ENCODE peak calls at places on chromosomes 12 and 14, in nine cellular contexts. M, X, O, H, G, Q, A, P and V are unnamed samples.

GRCh38 chr14:99124482-99125104 is 147.4 kb downstream of the BCL11B start:
- DNase-seq in M (no peak), P (no peak), H (peak), O (no peak), Q (peak), X (no peak), A (no peak), G (no peak), V (no peak)

GRCh38 chr12:122687091-122687490 is 16.1 kb downstream of the HCAR2 start:
- DNase-seq in A (no peak), H (peak), G (no peak), O (no peak), Q (peak), X (no peak), M (no peak), P (no peak), V (no peak)

GRCh38 chr12:67710582-67710981 is 62.0 kb downstream of the DYRK2 start:
- DNase-seq in X (no peak), M (no peak), O (no peak), A (peak), P (no peak), H (peak), Q (no peak), G (no peak), V (peak)

GRCh38 chr14:74637184-74637562 is 25.1 kb upstream of the LTBP2 start:
- DNase-seq in X (no peak), P (peak), H (no peak), Q (no peak), G (no peak), A (no peak), O (no peak), M (no peak), V (no peak)

GRCh38 chr14:83473846-83474245 is 1940.2 kb upstream of the SEL1L start:
- DNase-seq in A (no peak), G (no peak), P (no peak), M (no peak), O (peak), Q (no peak), X (no peak), H (no peak), V (no peak)

GRCh38 chr12:70828391-70828790 is 92.1 kb downstream of the PTPRR start:
- DNase-seq in H (no peak), M (no peak), X (no peak), P (no peak), A (no peak), Q (no peak), G (no peak), O (peak), V (peak)

GRCh38 chr14:106789318-106789717 is 1262.9 kb downstream of the TMEM121 start:
- DNase-seq in P (no peak), X (no peak), A (no peak), G (no peak), O (no peak), M (no peak), Q (no peak), H (no peak), V (no peak)

GRCh38 chr14:51931308-51931707 is 58.0 kb upstream of the RTRAF start:
- DNase-seq in X (no peak), P (no peak), A (no peak), M (no peak), Q (no peak), G (no peak), O (no peak), H (no peak), V (no peak)

GRCh38 chr14:77663289-77663688 is 44.5 kb downstream of the ALKBH1 start:
- DNase-seq in X (no peak), O (no peak), M (no peak), G (no peak), Q (no peak), P (no peak), A (no peak), H (no peak), V (peak)

GRCh38 chr12:116597886-116598285 is 38.7 kb downstream of the MAP1LC3B2 start:
- DNase-seq in X (no peak), M (no peak), G (no peak), O (no peak), P (no peak), A (no peak), H (no peak), Q (no peak), V (no peak)

GRCh38 chr12:116601524-116601923 is 42.3 kb downstream of the MAP1LC3B2 start:
- DNase-seq in P (no peak), A (no peak), M (no peak), O (peak), X (no peak), G (no peak), H (no peak), Q (no peak), V (peak)

GRCh38 chr12:116598341-116599284 is 39.4 kb downstream of the MAP1LC3B2 start:
- DNase-seq in O (no peak), P (no peak), A (no peak), M (no peak), H (no peak), G (peak), X (no peak), Q (no peak), V (peak)

GRCh38 chr12:116600959-116601358 is 41.8 kb downstream of the MAP1LC3B2 start:
- DNase-seq in H (no peak), G (no peak), Q (no peak), X (no peak), O (no peak), A (no peak), M (no peak), P (no peak), V (no peak)

GRCh38 chr12:116599285-116600122 is 40.3 kb downstream of the MAP1LC3B2 start:
- DNase-seq in P (peak), A (no peak), G (peak), O (peak), X (peak), M (peak), H (peak), Q (peak), V (peak)
- H3K4me3 ChIP-seq in P (peak), A (peak), G (peak), O (peak), X (no peak), M (peak), H (peak), Q (no peak), V (peak)

DNA sequence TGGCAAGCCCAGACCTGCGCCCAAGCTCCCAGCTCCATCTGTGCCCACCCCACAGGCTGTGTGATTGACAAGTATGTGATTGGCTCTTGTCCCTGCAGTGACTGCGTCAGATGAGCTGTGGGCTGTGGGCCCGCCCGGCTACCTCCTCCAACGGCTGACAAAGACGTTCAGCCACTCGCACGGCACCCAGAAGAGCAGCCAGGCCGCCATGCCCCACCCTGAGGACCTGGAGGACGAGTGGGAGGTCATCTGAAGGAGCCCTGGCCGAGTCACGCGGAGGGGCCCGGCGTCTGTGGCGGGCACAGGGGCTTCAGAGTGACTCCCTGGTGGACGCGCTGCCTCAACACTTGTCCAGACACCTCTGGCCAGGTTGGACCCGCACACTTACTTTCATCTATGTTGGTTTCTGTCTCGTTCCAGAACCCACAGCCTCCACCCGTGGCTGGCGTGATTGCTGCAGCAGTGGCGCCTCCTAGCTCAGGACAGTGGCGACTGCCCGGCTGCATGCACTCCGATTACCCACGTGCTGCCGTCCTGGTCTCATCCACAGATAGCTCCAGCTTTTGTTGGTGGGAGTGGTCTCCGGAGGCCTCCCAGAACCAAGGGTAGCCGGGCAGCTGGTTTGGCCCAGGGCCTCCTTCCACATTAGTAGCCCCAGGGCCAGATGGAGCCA is 11.4 kb downstream of the ANKRD9 start:
- DNase-seq in Q (no peak), P (peak), O (no peak), M (no peak), G (no peak), A (no peak), H (no peak), X (no peak), V (peak)
- TF ChIP-seq CTCF in Q (no peak), P (peak), O (peak), M (peak), G (no peak), A (peak), H (no peak), X (no peak), V (no peak)

DNA sequence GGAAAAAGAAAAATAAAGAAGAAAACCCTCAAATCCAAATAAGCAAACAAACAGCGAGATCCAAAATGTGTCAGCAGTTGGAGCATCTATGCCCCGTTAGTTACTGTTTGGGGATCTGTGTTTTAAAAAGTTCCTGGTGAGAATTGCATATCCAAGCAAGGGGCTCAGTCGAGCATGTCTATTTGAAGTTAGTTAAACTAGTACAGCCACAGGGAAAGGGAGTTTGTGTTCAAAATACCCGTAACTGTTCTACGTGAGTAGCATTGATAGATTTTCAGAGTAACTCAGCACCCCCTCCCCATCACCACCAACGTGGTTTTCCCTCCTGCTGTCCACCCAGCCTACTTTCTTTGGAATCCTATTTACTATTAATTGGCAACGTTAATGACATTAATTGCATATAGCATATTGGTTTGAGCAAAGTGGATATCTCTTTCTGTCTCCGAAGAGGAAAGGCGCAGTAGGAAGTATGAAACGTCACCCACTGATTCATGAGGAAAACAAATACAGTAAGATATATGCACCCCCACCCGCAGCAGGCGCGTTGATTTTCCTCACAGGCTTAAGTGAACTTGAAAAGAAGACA is 1.5 kb downstream of the NPAS3 start:
- DNase-seq in H (no peak), M (no peak), A (no peak), Q (no peak), O (no peak), G (no peak), P (peak), X (no peak), V (peak)
- H3K4me3 ChIP-seq in H (peak), M (peak), A (peak), Q (no peak), O (peak), G (peak), P (peak), X (peak), V (peak)

DNA sequence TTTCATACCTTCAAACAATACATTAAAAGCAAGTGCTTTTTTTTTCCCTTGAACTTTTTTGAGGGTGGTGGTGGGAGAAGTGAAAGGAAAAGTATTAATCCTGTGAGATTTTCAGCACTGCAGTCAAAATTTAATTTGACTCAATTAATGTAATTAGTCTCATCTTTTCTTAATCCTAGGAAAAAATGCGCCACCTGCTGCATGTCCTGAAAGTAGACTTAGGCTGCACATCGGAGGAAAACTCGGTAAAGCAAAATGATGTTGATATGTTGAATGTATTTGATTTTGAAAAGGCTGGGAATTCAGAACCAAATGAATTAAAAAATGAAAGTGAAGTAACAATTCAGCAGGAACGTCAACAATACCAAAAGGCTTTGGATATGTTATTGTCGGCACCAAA is 52.2 kb downstream of the SPATA7 start:
- DNase-seq in P (peak), G (no peak), O (no peak), Q (no peak), H (no peak), X (no peak), M (no peak), A (no peak), V (peak)
- TF ChIP-seq CTCF in P (peak), G (no peak), O (peak), Q (no peak), H (no peak), X (no peak), M (no peak), A (no peak), V (peak)

DNA sequence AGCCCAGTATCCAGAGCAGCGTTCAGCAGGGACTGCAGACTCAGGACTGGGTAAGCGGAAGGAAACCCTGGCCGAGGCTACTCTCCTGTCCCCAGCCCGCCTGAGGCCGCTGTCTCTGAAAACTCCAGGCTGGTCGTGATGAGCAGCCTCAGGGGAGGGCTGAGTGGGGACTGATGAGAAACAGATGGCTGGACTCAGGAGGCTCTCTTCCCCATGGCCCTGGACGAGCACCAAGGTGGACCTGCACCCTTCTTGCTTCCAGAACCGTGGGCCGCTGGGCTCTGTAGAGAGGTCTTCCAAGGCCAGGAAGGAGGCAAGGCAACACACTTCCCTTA is 1.1 kb downstream of the TEX22 start:
- DNase-seq in H (no peak), Q (no peak), X (no peak), O (no peak), P (no peak), M (no peak), A (no peak), G (no peak), V (no peak)
- H3K4me3 ChIP-seq in H (peak), Q (no peak), X (no peak), O (peak), P (no peak), M (peak), A (peak), G (peak), V (peak)

DNA sequence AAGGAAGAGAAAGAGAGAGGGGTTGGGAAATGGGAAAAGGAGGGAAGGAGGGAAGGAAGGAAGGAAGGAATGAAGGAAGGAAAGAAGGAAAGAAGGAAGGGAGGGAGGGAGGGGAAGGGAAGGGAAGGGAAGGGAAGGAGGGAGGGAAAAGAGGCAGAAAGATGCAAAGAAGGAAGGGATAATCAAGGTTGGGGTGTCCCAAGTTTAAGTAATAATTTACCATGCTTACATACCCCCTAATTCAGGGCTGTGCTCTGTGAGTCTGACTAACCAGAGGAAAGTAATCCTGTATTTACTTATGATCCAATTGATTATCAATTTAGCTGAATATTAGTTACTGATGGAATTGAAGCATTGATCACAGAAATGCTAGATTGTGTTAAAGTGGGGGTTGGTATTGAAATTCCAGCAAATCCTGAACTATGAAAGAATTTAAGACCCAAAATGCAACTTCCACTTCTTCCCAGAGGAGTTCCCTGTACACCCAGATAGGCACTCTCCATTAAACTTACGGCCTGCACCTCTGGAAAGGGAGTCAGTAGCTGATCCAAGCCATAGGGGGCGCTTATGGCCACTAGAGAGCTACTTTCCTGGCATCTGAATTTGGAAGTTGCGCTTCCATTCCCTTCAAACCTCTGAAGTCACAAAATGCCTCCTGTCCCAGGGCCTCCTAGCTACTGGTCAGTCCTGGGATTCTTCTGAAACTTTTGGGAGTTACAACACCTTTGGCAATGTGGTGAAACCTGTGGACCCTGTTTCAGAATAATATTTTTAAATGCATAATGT is 162.7 kb upstream of the PWP1 start:
- DNase-seq in Q (no peak), G (no peak), A (no peak), H (no peak), P (peak), X (no peak), O (no peak), M (no peak), V (no peak)
- TF ChIP-seq CTCF in Q (no peak), G (no peak), A (peak), H (no peak), P (peak), X (no peak), O (peak), M (no peak), V (peak)

GRCh38 chr14:48568252-48568651 is 892.8 kb upstream of the MDGA2 start:
- DNase-seq in X (no peak), O (no peak), H (no peak), G (no peak), A (no peak), P (no peak), M (no peak), Q (no peak), V (no peak)

GRCh38 chr14:48560421-48560820 is 885.0 kb upstream of the MDGA2 start:
- DNase-seq in G (no peak), M (no peak), A (no peak), X (no peak), Q (no peak), O (no peak), P (no peak), H (no peak), V (no peak)

GRCh38 chr14:48568688-48569087 is 893.3 kb upstream of the MDGA2 start:
- DNase-seq in A (no peak), G (no peak), H (no peak), P (no peak), O (peak), X (no peak), M (no peak), Q (no peak), V (no peak)

GRCh38 chr14:48563465-48563864 is 888.1 kb upstream of the MDGA2 start:
- DNase-seq in O (no peak), G (no peak), X (no peak), A (no peak), Q (no peak), P (peak), M (no peak), H (no peak), V (no peak)
- H3K4me3 ChIP-seq in O (no peak), G (no peak), X (no peak), A (no peak), Q (no peak), P (no peak), M (no peak), H (no peak), V (no peak)

DNA sequence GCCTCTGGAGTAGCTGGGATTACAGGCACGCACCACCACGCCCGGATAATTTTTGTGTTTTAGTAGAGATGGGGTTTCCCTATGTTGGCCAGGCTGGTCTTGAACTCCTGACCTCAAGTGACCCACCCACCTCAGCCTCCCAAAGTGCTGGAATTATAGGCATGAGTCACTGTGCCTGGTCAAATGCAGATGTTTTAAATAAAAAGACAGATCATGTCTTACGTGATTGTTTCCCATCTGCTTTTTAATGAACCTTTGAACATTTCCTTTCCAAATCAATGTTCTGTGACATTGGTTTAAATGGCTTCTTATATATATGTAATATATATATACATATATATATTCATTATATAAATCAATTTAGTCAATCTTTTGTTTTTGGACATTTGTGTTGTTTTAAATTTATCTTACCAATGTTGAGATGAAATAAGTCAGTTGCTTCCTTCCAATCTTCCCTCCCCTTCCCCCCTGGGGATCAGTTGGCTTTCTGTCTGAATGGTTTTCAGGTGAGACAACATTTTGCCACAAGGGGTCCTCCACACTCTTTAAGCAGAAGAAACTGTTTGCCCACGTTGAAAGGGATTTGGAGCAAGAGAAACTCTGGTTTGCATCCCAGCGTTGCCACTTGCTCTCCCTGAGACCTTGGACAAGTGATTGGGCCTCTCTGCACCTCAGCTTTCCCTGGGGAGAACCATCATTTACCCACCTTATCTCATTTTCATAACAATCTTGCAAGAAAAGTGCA is 47.6 kb upstream of the RBM19 start:
- DNase-seq in Q (no peak), A (peak), X (no peak), P (peak), M (no peak), G (no peak), O (no peak), H (no peak), V (peak)
- TF ChIP-seq CTCF in Q (no peak), A (peak), X (no peak), P (peak), M (no peak), G (no peak), O (no peak), H (no peak), V (peak)

GRCh38 chr14:20614038-20614840 is 23.1 kb upstream of the RNASE12 start:
- DNase-seq in M (no peak), O (no peak), Q (no peak), A (no peak), H (no peak), P (peak), G (peak), X (no peak), V (no peak)

GRCh38 chr14:20617138-20618003 is 24.1 kb downstream of the OR6S1 start:
- DNase-seq in Q (no peak), H (no peak), O (no peak), P (no peak), M (no peak), G (no peak), A (no peak), X (no peak), V (no peak)

GRCh38 chr14:20615996-20616395 is 24.8 kb upstream of the RNASE12 start:
- DNase-seq in M (no peak), A (no peak), X (no peak), P (no peak), G (no peak), Q (no peak), O (no peak), H (no peak), V (no peak)

GRCh38 chr14:20620798-20621478 is 20.6 kb downstream of the OR6S1 start:
- DNase-seq in G (no peak), X (no peak), Q (peak), O (no peak), A (no peak), P (no peak), M (no peak), H (no peak), V (no peak)

GRCh38 chr14:20618328-20618749 is 23.2 kb downstream of the OR6S1 start:
- DNase-seq in X (no peak), P (no peak), O (no peak), M (no peak), A (no peak), H (no peak), G (no peak), Q (no peak), V (no peak)
- H3K4me3 ChIP-seq in X (no peak), P (no peak), O (no peak), M (no peak), A (no peak), H (no peak), G (no peak), Q (no peak), V (no peak)